ENCODE peak calls at places on chromosomes 7 and 10, in seven cellular contexts. U is neuronal stem cell, M is AG04450, S is endodermal cell, Y is fibroblast of lung, Z is IMR-90, R is spleen. K is an unnamed sample.
A peak's percentile ranks its signal among the peaks of the same experiment; 100 is the strongest.

GRCh38 chr7:47452715-47453092 is 129.2 kb downstream of the TNS3 start:
- DNase-seq in U (no peak), M (no peak), S (no peak), Y (no peak), Z (no peak), R (no peak), K (no peak)

GRCh38 chr7:106588576-106589494 is 72.1 kb downstream of the CCDC71L start:
- DNase-seq in U (no peak), M (no peak), S (no peak), Y (no peak), Z (no peak), R (no peak), K (no peak)

GRCh38 chr7:70477051-70478010 is 654.6 kb upstream of the GALNT17 start:
- DNase-seq in U (no peak), M (no peak), S (no peak), Y (peak; percentile 85), Z (no peak), R (no peak), K (no peak)

GRCh38 chr10:49419005-49419404 is 23.1 kb upstream of the DRGX start:
- DNase-seq in U (no peak), M (no peak), S (peak; percentile 78), Y (no peak), Z (no peak), R (no peak), K (no peak)

GRCh38 chr10:79340646-79341244 is 6.5 kb upstream of the PPIF start:
- DNase-seq in U (no peak), M (no peak), S (no peak), Y (no peak), Z (no peak), R (no peak), K (no peak)

GRCh38 chr10:124346831-124347230 is 71.9 kb downstream of the OAT start:
- DNase-seq in U (no peak), M (no peak), S (peak; percentile 31), Y (no peak), Z (no peak), R (peak; percentile 36), K (no peak)

GRCh38 chr10:4699950-4700730 is 125.9 kb upstream of the AKR1E2 start:
- DNase-seq in U (no peak), M (no peak), S (no peak), Y (no peak), Z (no peak), R (no peak), K (no peak)

GRCh38 chr10:86152354-86152753 is 214.2 kb downstream of the GRID1 start:
- DNase-seq in U (no peak), M (no peak), S (no peak), Y (no peak), Z (no peak), R (no peak), K (no peak)

GRCh38 chr10:88113232-88113631 is 249.8 kb downstream of the PTEN start:
- DNase-seq in U (no peak), M (no peak), S (no peak), Y (no peak), Z (no peak), R (peak; percentile 86), K (no peak)

GRCh38 chr7:33716581-33717477 is 188.5 kb upstream of the BMPER start:
- DNase-seq in U (peak; percentile 42), M (no peak), S (peak; percentile 46), Y (peak; percentile 64), Z (peak; percentile 66), R (no peak), K (no peak)

GRCh38 chr7:135924302-135924701 is 52.9 kb downstream of the MTPN start:
- DNase-seq in U (no peak), M (no peak), S (no peak), Y (no peak), Z (peak; percentile 2), R (no peak), K (no peak)

GRCh38 chr7:144470052-144470451 is 66.6 kb upstream of the NOBOX start:
- DNase-seq in U (no peak), M (no peak), S (no peak), Y (no peak), Z (no peak), R (no peak), K (no peak)

GRCh38 chr7:135075716-135076115 is 72.2 kb upstream of the TMEM140 start:
- DNase-seq in U (no peak), M (no peak), S (peak; percentile 46), Y (no peak), Z (no peak), R (no peak), K (no peak)

GRCh38 chr7:69756235-69756634 is 158.0 kb downstream of the AUTS2 start:
- DNase-seq in U (no peak), M (no peak), S (no peak), Y (peak; percentile 58), Z (no peak), R (no peak), K (no peak)

GRCh38 chr7:132541656-132542055 is 34.6 kb downstream of the PLXNA4 start:
- DNase-seq in U (no peak), M (no peak), S (peak; percentile 52), Y (no peak), Z (no peak), R (no peak), K (no peak)

GRCh38 chr7:24800667-24801066 is 43.4 kb upstream of the GSDME start:
- DNase-seq in U (no peak), M (no peak), S (no peak), Y (no peak), Z (no peak), R (no peak), K (no peak)

GRCh38 chr7:24797270-24797669 is 40.0 kb upstream of the GSDME start:
- DNase-seq in U (no peak), M (no peak), S (no peak), Y (no peak), Z (no peak), R (no peak), K (no peak)

GRCh38 chr7:24800073-24800472 is 42.8 kb upstream of the GSDME start:
- DNase-seq in U (no peak), M (no peak), S (no peak), Y (no peak), Z (no peak), R (no peak), K (no peak)

GRCh38 chr7:24801910-24802699 is 44.8 kb upstream of the GSDME start:
- DNase-seq in U (no peak), M (no peak), S (no peak), Y (no peak), Z (peak; percentile 29), R (no peak), K (no peak)
- H3K27me3 ChIP-seq in U (no peaks in the 10 kb centered on the region), M (no peaks in the 10 kb centered on the region), S (no peaks in the 10 kb centered on the region), Y (no peaks in the 10 kb centered on the region), Z (no peaks in the 10 kb centered on the region), R (no peaks in the 10 kb centered on the region), K (no peaks in the 10 kb centered on the region)

DNA sequence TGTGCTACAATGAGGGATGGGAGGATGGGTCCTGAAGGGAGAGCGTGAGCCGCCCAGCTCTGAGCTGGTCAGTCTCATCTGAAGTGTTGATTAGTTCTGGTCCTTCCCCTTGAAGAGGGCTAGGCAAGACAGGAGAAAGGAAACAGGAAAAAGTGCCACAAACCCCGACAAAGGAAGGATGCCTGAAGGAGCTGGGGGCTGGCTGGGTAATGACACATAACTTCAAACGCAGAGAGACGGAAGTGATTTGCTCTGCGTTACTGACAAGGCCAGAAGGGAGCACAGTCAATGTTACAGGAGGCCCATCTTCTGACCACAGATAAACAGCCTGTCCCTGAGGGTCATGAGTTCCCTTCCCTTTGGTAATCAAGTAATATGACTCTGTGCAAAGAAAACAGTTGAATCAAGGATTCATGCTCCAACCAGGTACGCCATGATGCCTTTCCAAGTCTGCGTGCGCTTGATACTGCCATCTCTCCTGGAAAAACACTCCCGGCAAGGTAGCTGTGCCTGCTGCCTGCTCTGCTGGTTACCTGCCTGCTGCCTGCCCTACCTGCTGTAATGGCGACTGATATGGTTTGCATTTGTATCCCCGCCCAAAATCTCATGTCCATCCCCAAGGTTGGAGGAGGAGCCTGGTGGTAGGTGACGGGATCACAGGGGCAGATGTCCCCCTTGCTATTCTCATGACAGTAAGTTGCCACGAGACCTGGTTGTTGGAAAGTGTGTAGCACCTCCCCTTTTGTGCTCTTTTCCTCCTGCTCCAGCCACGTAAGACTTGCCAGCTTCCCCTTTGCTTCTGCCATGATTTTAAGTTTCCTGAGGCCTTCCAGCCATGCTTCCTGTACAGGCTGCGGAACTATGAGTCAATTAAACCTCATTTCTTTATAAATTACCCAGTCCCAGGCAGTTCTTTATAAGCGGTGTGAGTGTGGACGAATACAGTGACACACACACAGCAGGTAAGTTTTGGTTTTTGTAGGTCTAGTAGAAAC is 57.9 kb downstream of the GRB10 start:
- DNase-seq in U (no peak), M (no peak), S (peak; percentile 71), Y (no peak), Z (no peak), R (peak; percentile 69), K (no peak)
- H3K27me3 ChIP-seq in U (no peaks in the 10 kb centered on the region), M (no peaks in the 10 kb centered on the region), S (no peaks in the 10 kb centered on the region), Y (no peaks in the 10 kb centered on the region), Z (no peaks in the 10 kb centered on the region), R (no peaks in the 10 kb centered on the region), K (no peaks in the 10 kb centered on the region)

DNA sequence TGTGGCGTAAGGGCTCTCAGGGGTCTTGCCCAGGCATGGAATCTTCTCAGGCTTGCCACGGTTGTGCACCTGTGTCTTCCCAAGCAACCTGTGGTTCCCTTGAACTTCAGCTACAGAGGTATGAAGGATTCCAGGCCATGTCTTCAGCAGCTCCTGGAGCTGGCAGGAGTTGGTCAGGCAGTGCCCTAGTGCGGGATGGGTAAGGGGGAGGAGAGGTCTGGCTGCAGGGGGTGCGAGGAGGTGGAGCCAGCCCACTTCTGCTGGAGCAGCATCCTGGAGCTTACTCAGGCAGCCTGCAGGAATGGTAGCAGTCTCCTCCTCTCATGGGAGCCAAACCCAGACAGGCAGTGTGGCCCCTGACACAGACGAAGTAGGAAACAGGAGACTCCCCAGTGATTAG is 3.8 kb upstream of the TRIL start:
- DNase-seq in U (no peak), M (no peak), S (peak; percentile 85), Y (no peak), Z (no peak), R (no peak), K (no peak)
- H3K27me3 ChIP-seq in U (peaks cover 4% of the 10 kb centered on the region), M (peaks cover 49% of the 10 kb centered on the region), S (peaks cover 24% of the 10 kb centered on the region), Y (peaks cover 24% of the 10 kb centered on the region), Z (peaks cover 38% of the 10 kb centered on the region), R (peaks cover 28% of the 10 kb centered on the region), K (peaks cover 2% of the 10 kb centered on the region)

GRCh38 chr10:93850484-93851015 is 43.2 kb upstream of the SLC35G1 start:
- DNase-seq in U (no peak), M (no peak), S (no peak), Y (no peak), Z (no peak), R (no peak), K (no peak)
- H3K27me3 ChIP-seq in U (no peaks in the 10 kb centered on the region), M (peaks cover 26% of the 10 kb centered on the region), S (no peaks in the 10 kb centered on the region), Y (peaks cover 11% of the 10 kb centered on the region), Z (peaks cover 25% of the 10 kb centered on the region), R (no peaks in the 10 kb centered on the region), K (no peaks in the 10 kb centered on the region)

DNA sequence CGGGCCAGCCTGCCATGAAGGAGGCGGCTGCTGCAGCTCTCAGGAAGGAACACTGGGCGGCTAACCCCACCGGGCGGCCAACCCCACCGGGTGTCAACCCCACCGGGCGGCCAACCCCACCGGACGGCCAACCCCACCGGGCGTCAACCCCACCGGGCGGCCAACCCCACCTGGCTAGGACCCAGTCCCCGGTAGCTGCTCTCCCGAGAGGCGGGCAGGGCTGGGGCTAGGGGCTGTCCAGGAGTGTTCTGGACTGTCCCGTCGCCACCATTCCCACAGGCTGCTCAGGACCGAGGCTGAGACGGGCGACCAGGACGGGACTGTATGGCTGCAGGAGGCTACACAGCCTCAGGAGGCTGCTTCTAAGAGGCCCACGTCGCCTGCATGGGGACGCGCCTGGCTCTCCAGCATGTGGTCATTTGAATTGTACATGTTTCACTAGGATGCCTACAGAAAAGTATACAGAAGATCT is 216.4 kb downstream of the TCERG1L start:
- DNase-seq in U (no peak), M (no peak), S (no peak), Y (no peak), Z (no peak), R (peak; percentile 81), K (no peak)
- H3K27me3 ChIP-seq in U (no peaks in the 10 kb centered on the region), M (no peaks in the 10 kb centered on the region), S (no peaks in the 10 kb centered on the region), Y (no peaks in the 10 kb centered on the region), Z (no peaks in the 10 kb centered on the region), R (no peaks in the 10 kb centered on the region), K (no peaks in the 10 kb centered on the region)